ENCODE peak calls at places on chromosomes 12 and 14, in four cellular contexts. One of them, this sample, is unnamed.

GRCh38 chr12:4769073-4769472 is 48.9 kb downstream of the GALNT8 start:
- DNase-seq in thoracic aorta: no peak
- DNase-seq in HCEC 1CT: no peak
- DNase-seq in CD4-positive, CD25-positive, alpha-beta regulatory T cell: no peak
- DNase-seq in this sample: no peak

GRCh38 chr14:100810861-100811461 is 15.0 kb upstream of the MEG3 start:
- DNase-seq in thoracic aorta: no peak
- DNase-seq in HCEC 1CT: no peak
- DNase-seq in CD4-positive, CD25-positive, alpha-beta regulatory T cell: no peak
- DNase-seq in this sample: no peak

GRCh38 chr14:96016761-96017160 is 22.4 kb upstream of the C14orf132 start:
- DNase-seq in thoracic aorta: no peak
- DNase-seq in HCEC 1CT: no peak
- DNase-seq in CD4-positive, CD25-positive, alpha-beta regulatory T cell: no peak
- DNase-seq in this sample: no peak

GRCh38 chr12:129001-129400 is 62.4 kb downstream of the IQSEC3 start:
- DNase-seq in thoracic aorta: no peak
- DNase-seq in HCEC 1CT: no peak
- DNase-seq in CD4-positive, CD25-positive, alpha-beta regulatory T cell: no peak
- DNase-seq in this sample: no peak

GRCh38 chr14:89681086-89682018 is 264.3 kb upstream of the FOXN3 start:
- DNase-seq in thoracic aorta: no peak
- DNase-seq in HCEC 1CT: no peak
- DNase-seq in CD4-positive, CD25-positive, alpha-beta regulatory T cell: no peak
- DNase-seq in this sample: peak; percentile 20

GRCh38 chr12:58745348-58746125 is 174.8 kb downstream of the LRIG3 start:
- DNase-seq in thoracic aorta: no peak
- DNase-seq in HCEC 1CT: peak; percentile 18
- DNase-seq in CD4-positive, CD25-positive, alpha-beta regulatory T cell: no peak
- DNase-seq in this sample: no peak

GRCh38 chr14:33839193-33840076 is 111.4 kb downstream of the EGLN3 start:
- DNase-seq in thoracic aorta: no peak
- DNase-seq in HCEC 1CT: no peak
- DNase-seq in CD4-positive, CD25-positive, alpha-beta regulatory T cell: no peak
- DNase-seq in this sample: peak; percentile 73

GRCh38 chr12:4216542-4216927 is 57.0 kb upstream of the CCND2 start:
- DNase-seq in thoracic aorta: no peak
- DNase-seq in HCEC 1CT: no peak
- DNase-seq in CD4-positive, CD25-positive, alpha-beta regulatory T cell: no peak
- DNase-seq in this sample: no peak

GRCh38 chr14:61121293-61121897 is 140.3 kb downstream of the SLC38A6 start:
- DNase-seq in thoracic aorta: no peak
- DNase-seq in HCEC 1CT: peak; percentile 15
- DNase-seq in CD4-positive, CD25-positive, alpha-beta regulatory T cell: no peak
- DNase-seq in this sample: no peak

GRCh38 chr12:104866286-104866685 is 91.8 kb downstream of the SLC41A2 start:
- DNase-seq in thoracic aorta: peak; percentile 4
- DNase-seq in HCEC 1CT: no peak
- DNase-seq in CD4-positive, CD25-positive, alpha-beta regulatory T cell: no peak
- DNase-seq in this sample: no peak

GRCh38 chr12:100593490-100593889 is 20.0 kb downstream of the GAS2L3 start:
- DNase-seq in thoracic aorta: no peak
- DNase-seq in HCEC 1CT: peak; percentile 20
- DNase-seq in CD4-positive, CD25-positive, alpha-beta regulatory T cell: no peak
- DNase-seq in this sample: no peak

GRCh38 chr12:107732365-107732764 is 28.6 kb downstream of the PRDM4 start:
- DNase-seq in thoracic aorta: no peak
- DNase-seq in HCEC 1CT: no peak
- DNase-seq in CD4-positive, CD25-positive, alpha-beta regulatory T cell: no peak
- DNase-seq in this sample: no peak

GRCh38 chr14:22850944-22851790 is 14.8 kb downstream of the MMP14 start:
- DNase-seq in thoracic aorta: peak; percentile 86
- DNase-seq in HCEC 1CT: peak; percentile 99
- DNase-seq in CD4-positive, CD25-positive, alpha-beta regulatory T cell: no peak
- DNase-seq in this sample: peak; percentile 29

GRCh38 chr12:64821116-64821630 is 3.3 kb upstream of the TBC1D30 start:
- DNase-seq in thoracic aorta: no peak
- DNase-seq in HCEC 1CT: no peak
- DNase-seq in CD4-positive, CD25-positive, alpha-beta regulatory T cell: no peak
- DNase-seq in this sample: no peak

GRCh38 chr12:15193927-15194326 is 27.3 kb downstream of the RERG start:
- DNase-seq in thoracic aorta: no peak
- DNase-seq in HCEC 1CT: peak; percentile 18
- DNase-seq in CD4-positive, CD25-positive, alpha-beta regulatory T cell: no peak
- DNase-seq in this sample: no peak

GRCh38 chr14:76904100-76904739 is 78.0 kb downstream of the LRRC74A start:
- DNase-seq in thoracic aorta: no peak
- DNase-seq in HCEC 1CT: peak; percentile 84
- DNase-seq in CD4-positive, CD25-positive, alpha-beta regulatory T cell: no peak
- DNase-seq in this sample: no peak

GRCh38 chr12:70449758-70450341 is 83.8 kb downstream of the KCNMB4 start:
- DNase-seq in thoracic aorta: no peak
- DNase-seq in HCEC 1CT: no peak
- DNase-seq in CD4-positive, CD25-positive, alpha-beta regulatory T cell: no peak
- DNase-seq in this sample: no peak

GRCh38 chr14:64196026-64196425 is 98.1 kb downstream of the ESR2 start:
- DNase-seq in thoracic aorta: no peak
- DNase-seq in HCEC 1CT: no peak
- DNase-seq in CD4-positive, CD25-positive, alpha-beta regulatory T cell: no peak
- DNase-seq in this sample: no peak

GRCh38 chr12:46798056-46798455 is 27.7 kb downstream of the SLC38A4 start:
- DNase-seq in thoracic aorta: no peak
- DNase-seq in HCEC 1CT: no peak
- DNase-seq in CD4-positive, CD25-positive, alpha-beta regulatory T cell: no peak
- DNase-seq in this sample: no peak

GRCh38 chr14:79724934-79725717 is 486.2 kb downstream of the DIO2 start:
- DNase-seq in thoracic aorta: no peak
- DNase-seq in HCEC 1CT: no peak
- DNase-seq in CD4-positive, CD25-positive, alpha-beta regulatory T cell: no peak
- DNase-seq in this sample: peak; percentile 20

GRCh38 chr12:113190761-113191160 is 5.2 kb downstream of the RITA1 start:
- DNase-seq in thoracic aorta: no peak
- DNase-seq in HCEC 1CT: peak; percentile 26
- DNase-seq in CD4-positive, CD25-positive, alpha-beta regulatory T cell: no peak
- DNase-seq in this sample: no peak

GRCh38 chr12:89800435-89800834 is 91.8 kb upstream of the ATP2B1 start:
- DNase-seq in thoracic aorta: no peak
- DNase-seq in HCEC 1CT: no peak
- DNase-seq in CD4-positive, CD25-positive, alpha-beta regulatory T cell: no peak
- DNase-seq in this sample: no peak

GRCh38 chr12:94458882-94459772 is 540 bp downstream of the CEP83 start:
- DNase-seq in thoracic aorta: no peak
- DNase-seq in HCEC 1CT: no peak
- DNase-seq in CD4-positive, CD25-positive, alpha-beta regulatory T cell: no peak
- DNase-seq in this sample: no peak

This sample was measured in activated CD4-positive, alpha-beta T cell treated with anti-CD3 and anti-CD28 coated beads, Interleukin-2, amount 10 ng/mL, durations not matched to agents 7 days and 5 days.